ENCODE peak calls at places on chromosomes 3 and 15, in four cellular contexts. One of them, this sample, is unnamed.

GRCh38 chr3:113148307-113148703 is 63.1 kb upstream of the BOC start:
- DNase-seq in iris pigment epithelial cell: no peak
- DNase-seq in adipocyte: peak; percentile 36
- DNase-seq in T-helper 9 cell: no peak
- DNase-seq in this sample: no peak

GRCh38 chr15:69377137-69377536 is 37.0 kb upstream of the KIF23 start:
- DNase-seq in iris pigment epithelial cell: no peak
- DNase-seq in adipocyte: no peak
- DNase-seq in T-helper 9 cell: no peak
- DNase-seq in this sample: no peak

GRCh38 chr3:149751551-149751950 is 738 bp downstream of the COMMD2 start:
- DNase-seq in iris pigment epithelial cell: no peak
- DNase-seq in adipocyte: no peak
- DNase-seq in T-helper 9 cell: no peak
- DNase-seq in this sample: no peak

GRCh38 chr15:70530503-70530902 is 232.9 kb downstream of the UACA start:
- DNase-seq in iris pigment epithelial cell: no peak
- DNase-seq in adipocyte: no peak
- DNase-seq in T-helper 9 cell: no peak
- DNase-seq in this sample: no peak

GRCh38 chr3:45199837-45200648 is 26.0 kb downstream of the TMEM158 start:
- DNase-seq in iris pigment epithelial cell: peak; percentile 88
- DNase-seq in adipocyte: peak; percentile 74
- DNase-seq in T-helper 9 cell: no peak
- DNase-seq in this sample: peak; percentile 86

GRCh38 chr3:72341380-72341770 is 506.9 kb downstream of the SHQ1 start:
- DNase-seq in iris pigment epithelial cell: no peak
- DNase-seq in adipocyte: no peak
- DNase-seq in T-helper 9 cell: no peak
- DNase-seq in this sample: no peak

GRCh38 chr3:33001889-33002288 is 50.4 kb downstream of the CCR4 start:
- DNase-seq in iris pigment epithelial cell: peak; percentile 36
- DNase-seq in adipocyte: peak; percentile 11
- DNase-seq in T-helper 9 cell: no peak
- DNase-seq in this sample: no peak

GRCh38 chr15:26007151-26007550 is 144.0 kb upstream of the ATP10A start:
- DNase-seq in iris pigment epithelial cell: no peak
- DNase-seq in adipocyte: no peak
- DNase-seq in T-helper 9 cell: no peak
- DNase-seq in this sample: no peak

GRCh38 chr15:45468294-45468693 is 54.3 kb downstream of the SLC30A4 start:
- DNase-seq in iris pigment epithelial cell: no peak
- DNase-seq in adipocyte: no peak
- DNase-seq in T-helper 9 cell: no peak
- DNase-seq in this sample: no peak

GRCh38 chr3:28595364-28595763 is 246.7 kb upstream of the AZI2 start:
- DNase-seq in iris pigment epithelial cell: no peak
- DNase-seq in adipocyte: no peak
- DNase-seq in T-helper 9 cell: no peak
- DNase-seq in this sample: no peak

GRCh38 chr3:43748179-43748578 is 57.4 kb downstream of the ABHD5 start:
- DNase-seq in iris pigment epithelial cell: peak; percentile 58
- DNase-seq in adipocyte: no peak
- DNase-seq in T-helper 9 cell: no peak
- DNase-seq in this sample: peak; percentile 54

GRCh38 chr15:41561777-41562145 is 2.7 kb downstream of the TYRO3 start:
- DNase-seq in iris pigment epithelial cell: peak; percentile 76
- DNase-seq in adipocyte: no peak
- DNase-seq in T-helper 9 cell: no peak
- DNase-seq in this sample: peak; percentile 41

GRCh38 chr15:58477228-58477627 is 45.4 kb downstream of the LIPC start:
- DNase-seq in iris pigment epithelial cell: no peak
- DNase-seq in adipocyte: no peak
- DNase-seq in T-helper 9 cell: no peak
- DNase-seq in this sample: no peak

GRCh38 chr3:40071683-40072238 is 237.7 kb upstream of the EIF1B start:
- DNase-seq in iris pigment epithelial cell: no peak
- DNase-seq in adipocyte: no peak
- DNase-seq in T-helper 9 cell: no peak
- DNase-seq in this sample: no peak

GRCh38 chr15:92527197-92527596 is 128.4 kb downstream of the FAM174B start:
- DNase-seq in iris pigment epithelial cell: no peak
- DNase-seq in adipocyte: peak; percentile 21
- DNase-seq in T-helper 9 cell: no peak
- DNase-seq in this sample: no peak

GRCh38 chr3:190122198-190122771 is 1.6 kb upstream of the P3H2 start:
- DNase-seq in iris pigment epithelial cell: peak; percentile 73
- DNase-seq in adipocyte: no peak
- DNase-seq in T-helper 9 cell: no peak
- DNase-seq in this sample: peak; percentile 31

GRCh38 chr3:67048716-67049076 is 50.6 kb downstream of the KBTBD8 start:
- DNase-seq in iris pigment epithelial cell: no peak
- DNase-seq in adipocyte: no peak
- DNase-seq in T-helper 9 cell: no peak
- DNase-seq in this sample: no peak

GRCh38 chr3:54954019-54954418 is 26.2 kb upstream of the LRTM1 start:
- DNase-seq in iris pigment epithelial cell: peak; percentile 49
- DNase-seq in adipocyte: peak; percentile 66
- DNase-seq in T-helper 9 cell: no peak
- DNase-seq in this sample: peak; percentile 77

GRCh38 chr3:72633101-72633500 is 215.1 kb downstream of the SHQ1 start:
- DNase-seq in iris pigment epithelial cell: peak; percentile 12
- DNase-seq in adipocyte: no peak
- DNase-seq in T-helper 9 cell: no peak
- DNase-seq in this sample: peak; percentile 12

GRCh38 chr15:48472756-48473155 is 141.5 kb downstream of the DUT start:
- DNase-seq in iris pigment epithelial cell: peak; percentile 77
- DNase-seq in adipocyte: peak; percentile 51
- DNase-seq in T-helper 9 cell: no peak
- DNase-seq in this sample: peak; percentile 51

GRCh38 chr3:114231616-114232015 is 5.8 kb downstream of the ZNF80 start:
- DNase-seq in iris pigment epithelial cell: no peak
- DNase-seq in adipocyte: no peak
- DNase-seq in T-helper 9 cell: no peak
- DNase-seq in this sample: no peak

GRCh38 chr3:60192297-60193114 is 1058.7 kb downstream of the FHIT start:
- DNase-seq in iris pigment epithelial cell: no peak
- DNase-seq in adipocyte: no peak
- DNase-seq in T-helper 9 cell: no peak
- DNase-seq in this sample: no peak

GRCh38 chr3:39965997-39966396 is 156.6 kb downstream of the MYRIP start:
- DNase-seq in iris pigment epithelial cell: no peak
- DNase-seq in adipocyte: peak; percentile 47
- DNase-seq in T-helper 9 cell: no peak
- DNase-seq in this sample: no peak

GRCh38 chr3:52533623-52534280 is at the start of gene NT5DC2:
- DNase-seq in iris pigment epithelial cell: peak; percentile 70
- DNase-seq in adipocyte: peak; percentile 92
- DNase-seq in T-helper 9 cell: peak; percentile 49
- DNase-seq in this sample: peak; percentile 99

GRCh38 chr3:122025296-122025695 is 3.2 kb upstream of the ILDR1 start:
- DNase-seq in iris pigment epithelial cell: no peak
- DNase-seq in adipocyte: no peak
- DNase-seq in T-helper 9 cell: no peak
- DNase-seq in this sample: no peak

GRCh38 chr15:43776101-43776717 is 557 bp downstream of the ELL3 start:
- DNase-seq in iris pigment epithelial cell: no peak
- DNase-seq in adipocyte: no peak
- DNase-seq in T-helper 9 cell: peak; percentile 10
- DNase-seq in this sample: no peak

GRCh38 chr15:23504003-23504402 is 57.0 kb upstream of the GOLGA6L2 start:
- DNase-seq in iris pigment epithelial cell: no peak
- DNase-seq in adipocyte: no peak
- DNase-seq in T-helper 9 cell: no peak
- DNase-seq in this sample: no peak

GRCh38 chr3:78848392-78849288 is 919.2 kb downstream of the ROBO1 start:
- DNase-seq in iris pigment epithelial cell: no peak
- DNase-seq in adipocyte: no peak
- DNase-seq in T-helper 9 cell: no peak
- DNase-seq in this sample: no peak